ENCODE peak calls at places on chromosomes 7 and 10, in four cellular contexts. T is MCF 10A; M is caudate nucleus; P is stimulated activated CD4-positive, alpha-beta T cell treated with anti-CD3 and anti-CD28 coated beads, Interleukin-4, amount 100 ng/mL, for 48 hours. N is an unnamed sample.

GRCh38 chr7:156496491-156497264 is 143.9 kb upstream of the RNF32 start:
- DNase-seq in T (no peak), M (no peak), P (no peak), N (no peak)

GRCh38 chr10:17077251-17077904 is 52.2 kb downstream of the CUBN start:
- DNase-seq in T (no peak), M (no peak), P (no peak), N (peak)

GRCh38 chr7:50339990-50340500 is 35.5 kb downstream of the IKZF1 start:
- DNase-seq in T (no peak), M (no peak), P (no peak), N (no peak)

GRCh38 chr10:13053794-13054462 is 46.0 kb upstream of the OPTN start:
- DNase-seq in T (no peak), M (no peak), P (no peak), N (no peak)

GRCh38 chr7:154427527-154427926 is 375.3 kb downstream of the DPP6 start:
- DNase-seq in T (no peak), M (no peak), P (no peak), N (no peak)

GRCh38 chr7:22578048-22578770 is 78.2 kb upstream of the STEAP1B start:
- DNase-seq in T (peak), M (no peak), P (no peak), N (no peak)

GRCh38 chr7:142711722-142712616 is 37.3 kb upstream of the PRSS1 start:
- DNase-seq in T (peak), M (no peak), P (no peak), N (peak)

GRCh38 chr10:104556831-104557230 is 84.3 kb upstream of the SORCS3 start:
- DNase-seq in T (no peak), M (no peak), P (no peak), N (no peak)

GRCh38 chr10:86292462-86293322 is 73.9 kb downstream of the GRID1 start:
- DNase-seq in T (no peak), M (no peak), P (no peak), N (no peak)

GRCh38 chr7:46682841-46683624 is 762.0 kb upstream of the IGFBP3 start:
- DNase-seq in T (peak), M (no peak), P (no peak), N (no peak)

GRCh38 chr7:28815928-28816373 is 142.2 kb downstream of the TRIL start:
- DNase-seq in T (no peak), M (no peak), P (no peak), N (no peak)

GRCh38 chr7:44965937-44966730 is 12.7 kb downstream of the MYO1G start:
- DNase-seq in T (no peak), M (no peak), P (no peak), N (no peak)

GRCh38 chr7:151630349-151630748 is 110.7 kb upstream of the RHEB start:
- DNase-seq in T (no peak), M (no peak), P (no peak), N (no peak)

GRCh38 chr10:78905940-78906308 is 162.8 kb upstream of the ZMIZ1 start:
- DNase-seq in T (no peak), M (no peak), P (no peak), N (no peak)

GRCh38 chr7:27686315-27686714 is 23.6 kb upstream of the HIBADH start:
- DNase-seq in T (no peak), M (no peak), P (no peak), N (peak)

GRCh38 chr10:24349379-24350110 is 140.6 kb downstream of the KIAA1217 start:
- DNase-seq in T (peak), M (no peak), P (no peak), N (no peak)

GRCh38 chr7:129832282-129832681 is 120.5 kb downstream of the UBE2H start:
- DNase-seq in T (no peak), M (no peak), P (no peak), N (no peak)

GRCh38 chr7:27386581-27386980 is 144.0 kb downstream of the EVX1 start:
- DNase-seq in T (no peak), M (no peak), P (no peak), N (no peak)

GRCh38 chr10:126372359-126372758 is 15.9 kb downstream of the ADAM12 start:
- DNase-seq in T (no peak), M (no peak), P (no peak), N (no peak)

GRCh38 chr7:101900103-101900502 is 82.7 kb downstream of the CUX1 start:
- DNase-seq in T (no peak), M (no peak), P (no peak), N (no peak)

GRCh38 chr7:12722720-12723241 is 35.3 kb downstream of the ARL4A start:
- DNase-seq in T (no peak), M (no peak), P (no peak), N (no peak)

GRCh38 chr10:100886099-100886498 is 26.7 kb upstream of the SLF2 start:
- DNase-seq in T (no peak), M (no peak), P (no peak), N (no peak)

GRCh38 chr7:16962986-16963385 is 81.2 kb upstream of the AGR3 start:
- DNase-seq in T (no peak), M (no peak), P (no peak), N (no peak)

GRCh38 chr7:50869108-50869716 is 86.5 kb upstream of the GRB10 start:
- DNase-seq in T (peak), M (no peak), P (no peak), N (peak)

GRCh38 chr7:3297105-3297819 is 3.8 kb upstream of the SDK1 start:
- DNase-seq in T (no peak), M (no peak), P (no peak), N (no peak)

GRCh38 chr10:112959207-112959838 is 9.3 kb downstream of the TCF7L2 start:
- DNase-seq in T (peak), M (no peak), P (no peak), N (no peak)

GRCh38 chr10:68666280-68666760 is 54.7 kb upstream of the CCAR1 start:
- DNase-seq in T (peak), M (no peak), P (no peak), N (peak)

GRCh38 chr7:124764847-124765400 is 668 bp downstream of the GPR37 start:
- DNase-seq in T (peak), M (no peak), P (no peak), N (no peak)